ENCODE peak calls at places on chromosome 9, in four cellular contexts. One of them, this sample, is unnamed.
A peak's percentile ranks its signal among the peaks of the same experiment; 100 is the strongest.

GRCh38 chr9:135973276-135974219 is 12.4 kb upstream of the UBAC1 start:
- DNase-seq in progenitor cell of endocrine pancreas: no peak
- DNase-seq in heart left ventricle: peak; percentile 58
- DNase-seq in GM20000: no peak
- DNase-seq in this sample: peak; percentile 54

GRCh38 chr9:23643656-23644258 is 182.3 kb downstream of the ELAVL2 start:
- DNase-seq in progenitor cell of endocrine pancreas: no peak
- DNase-seq in heart left ventricle: no peak
- DNase-seq in GM20000: no peak
- DNase-seq in this sample: no peak

GRCh38 chr9:95081998-95082397 is 235.5 kb downstream of the FANCC start:
- DNase-seq in progenitor cell of endocrine pancreas: no peak
- DNase-seq in heart left ventricle: no peak
- DNase-seq in GM20000: no peak
- DNase-seq in this sample: no peak

GRCh38 chr9:122180633-122181032 is 20.9 kb downstream of the MORN5 start:
- DNase-seq in progenitor cell of endocrine pancreas: no peak
- DNase-seq in heart left ventricle: no peak
- DNase-seq in GM20000: no peak
- DNase-seq in this sample: no peak

GRCh38 chr9:90915693-90916092 is 114.1 kb downstream of the SYK start:
- DNase-seq in progenitor cell of endocrine pancreas: no peak
- DNase-seq in heart left ventricle: no peak
- DNase-seq in GM20000: peak; percentile 35
- DNase-seq in this sample: peak; percentile 71

GRCh38 chr9:106697799-106698591 is 165.0 kb upstream of the ZNF462 start:
- DNase-seq in progenitor cell of endocrine pancreas: no peak
- DNase-seq in heart left ventricle: peak; percentile 90
- DNase-seq in GM20000: no peak
- DNase-seq in this sample: no peak

GRCh38 chr9:126649477-126649876 is 35.7 kb downstream of the LMX1B start:
- DNase-seq in progenitor cell of endocrine pancreas: no peak
- DNase-seq in heart left ventricle: no peak
- DNase-seq in GM20000: no peak
- DNase-seq in this sample: no peak

GRCh38 chr9:27400334-27400875 is 103.5 kb upstream of the EQTN start:
- DNase-seq in progenitor cell of endocrine pancreas: no peak
- DNase-seq in heart left ventricle: no peak
- DNase-seq in GM20000: no peak
- DNase-seq in this sample: no peak

GRCh38 chr9:129633207-129633606 is 7.2 kb downstream of the NTMT1 start:
- DNase-seq in progenitor cell of endocrine pancreas: no peak
- DNase-seq in heart left ventricle: no peak
- DNase-seq in GM20000: no peak
- DNase-seq in this sample: no peak

GRCh38 chr9:131237311-131237710 is 39.0 kb downstream of the FAM78A start:
- DNase-seq in progenitor cell of endocrine pancreas: no peak
- DNase-seq in heart left ventricle: no peak
- DNase-seq in GM20000: no peak
- DNase-seq in this sample: no peak

GRCh38 chr9:128587453-128587852 is 35.1 kb downstream of the SPTAN1 start:
- DNase-seq in progenitor cell of endocrine pancreas: no peak
- DNase-seq in heart left ventricle: no peak
- DNase-seq in GM20000: peak; percentile 11
- DNase-seq in this sample: peak; percentile 83

GRCh38 chr9:75892168-75892901 is 1.9 kb downstream of the PCSK5 start:
- DNase-seq in progenitor cell of endocrine pancreas: peak; percentile 16
- DNase-seq in heart left ventricle: peak; percentile 43
- DNase-seq in GM20000: peak; percentile 12
- DNase-seq in this sample: peak; percentile 56

GRCh38 chr9:100774326-100774725 is 196.4 kb downstream of the CAVIN4 start:
- DNase-seq in progenitor cell of endocrine pancreas: no peak
- DNase-seq in heart left ventricle: no peak
- DNase-seq in GM20000: no peak
- DNase-seq in this sample: no peak

GRCh38 chr9:84354035-84354434 is 13.5 kb upstream of the SLC28A3 start:
- DNase-seq in progenitor cell of endocrine pancreas: no peak
- DNase-seq in heart left ventricle: no peak
- DNase-seq in GM20000: no peak
- DNase-seq in this sample: no peak

GRCh38 chr9:132499251-132499650 is 83.2 kb upstream of the BARHL1 start:
- DNase-seq in progenitor cell of endocrine pancreas: no peak
- DNase-seq in heart left ventricle: no peak
- DNase-seq in GM20000: no peak
- DNase-seq in this sample: no peak

GRCh38 chr9:132503116-132503515 is 79.3 kb upstream of the BARHL1 start:
- DNase-seq in progenitor cell of endocrine pancreas: no peak
- DNase-seq in heart left ventricle: no peak
- DNase-seq in GM20000: no peak
- DNase-seq in this sample: no peak

GRCh38 chr9:132500193-132500592 is 82.2 kb upstream of the BARHL1 start:
- DNase-seq in progenitor cell of endocrine pancreas: no peak
- DNase-seq in heart left ventricle: no peak
- DNase-seq in GM20000: no peak
- DNase-seq in this sample: no peak

GRCh38 chr9:132504452-132504851 is 78.0 kb upstream of the BARHL1 start:
- DNase-seq in progenitor cell of endocrine pancreas: no peak
- DNase-seq in heart left ventricle: no peak
- DNase-seq in GM20000: no peak
- DNase-seq in this sample: no peak

DNA sequence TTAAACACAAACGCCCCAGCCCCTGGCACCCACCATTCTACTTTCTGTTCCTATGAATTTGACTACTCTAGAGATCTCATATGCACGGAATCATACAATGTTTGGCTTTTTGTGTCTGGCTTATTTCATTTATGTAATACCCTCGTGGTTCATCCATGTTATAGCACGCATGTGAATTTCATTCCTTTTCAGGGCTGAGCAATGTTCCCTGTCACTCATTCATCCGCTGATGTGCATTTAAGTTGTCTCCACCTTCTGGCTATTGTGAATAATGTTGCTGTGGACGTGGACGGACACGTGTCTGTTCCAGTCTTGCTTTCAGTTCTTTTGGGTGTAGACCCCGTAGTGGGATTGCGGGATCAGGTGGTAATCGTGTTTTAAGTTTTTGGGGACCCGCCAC is 79.9 kb upstream of the BARHL1 start:
- DNase-seq in progenitor cell of endocrine pancreas: no peak
- DNase-seq in heart left ventricle: no peak
- DNase-seq in GM20000: no peak
- DNase-seq in this sample: no peak
- TF ChIP-seq CTCF in progenitor cell of endocrine pancreas: no peak
- TF ChIP-seq CTCF in heart left ventricle: no peak
- TF ChIP-seq CTCF in GM20000: no peak
- TF ChIP-seq CTCF in this sample: no peak

GRCh38 chr9:73269430-73270101 is 117.9 kb downstream of the ANXA1 start:
- DNase-seq in progenitor cell of endocrine pancreas: no peak
- DNase-seq in heart left ventricle: no peak
- DNase-seq in GM20000: peak; percentile 1
- DNase-seq in this sample: no peak
- TF ChIP-seq CTCF in progenitor cell of endocrine pancreas: peak; percentile 52
- TF ChIP-seq CTCF in heart left ventricle: peak; percentile 37
- TF ChIP-seq CTCF in GM20000: no peak
- TF ChIP-seq CTCF in this sample: no peak

DNA sequence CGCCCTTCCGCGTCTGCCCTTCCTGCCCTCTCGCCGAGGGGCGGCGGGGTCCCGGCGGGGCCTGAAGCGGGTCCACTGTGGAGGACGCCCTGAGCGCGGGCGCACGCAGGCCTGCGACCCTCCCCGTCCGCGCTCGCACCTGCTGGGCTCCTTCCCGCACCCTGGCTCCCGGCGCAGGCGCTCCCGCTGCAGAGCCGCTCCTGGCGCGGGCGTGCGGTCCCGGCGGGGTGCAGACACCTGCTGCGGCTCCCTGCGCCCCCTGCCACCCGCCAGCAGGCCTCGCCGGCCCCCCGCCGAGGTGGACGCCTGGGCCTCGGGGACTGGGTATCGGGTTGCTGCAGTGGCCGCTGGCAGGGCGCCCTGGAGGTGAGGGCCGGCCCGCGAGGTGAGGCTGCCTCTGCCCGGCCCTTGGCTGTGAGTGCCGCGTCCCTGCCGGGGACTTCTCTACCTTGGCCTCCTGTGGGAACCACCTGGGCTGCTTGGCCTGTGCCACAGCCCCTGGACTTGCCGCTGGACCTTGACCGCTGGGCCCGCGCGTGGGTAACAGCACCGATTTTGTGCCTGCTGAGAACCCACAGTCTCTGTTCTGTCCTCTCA is 617 bp downstream of the ARRDC1 start:
- DNase-seq in progenitor cell of endocrine pancreas: peak; percentile 42
- DNase-seq in heart left ventricle: peak; percentile 58
- DNase-seq in GM20000: no peak
- DNase-seq in this sample: no peak
- TF ChIP-seq CTCF in progenitor cell of endocrine pancreas: no peak
- TF ChIP-seq CTCF in heart left ventricle: no peak
- TF ChIP-seq CTCF in GM20000: no peak
- TF ChIP-seq CTCF in this sample: no peak

GRCh38 chr9:2367970-2368369 is 253.6 kb upstream of the VLDLR start:
- DNase-seq in progenitor cell of endocrine pancreas: no peak
- DNase-seq in heart left ventricle: no peak
- DNase-seq in GM20000: no peak
- DNase-seq in this sample: no peak

GRCh38 chr9:2359821-2360220 is 261.8 kb upstream of the VLDLR start:
- DNase-seq in progenitor cell of endocrine pancreas: no peak
- DNase-seq in heart left ventricle: no peak
- DNase-seq in GM20000: no peak
- DNase-seq in this sample: no peak

GRCh38 chr9:2362170-2362569 is 259.4 kb upstream of the VLDLR start:
- DNase-seq in progenitor cell of endocrine pancreas: no peak
- DNase-seq in heart left ventricle: no peak
- DNase-seq in GM20000: no peak
- DNase-seq in this sample: no peak

DNA sequence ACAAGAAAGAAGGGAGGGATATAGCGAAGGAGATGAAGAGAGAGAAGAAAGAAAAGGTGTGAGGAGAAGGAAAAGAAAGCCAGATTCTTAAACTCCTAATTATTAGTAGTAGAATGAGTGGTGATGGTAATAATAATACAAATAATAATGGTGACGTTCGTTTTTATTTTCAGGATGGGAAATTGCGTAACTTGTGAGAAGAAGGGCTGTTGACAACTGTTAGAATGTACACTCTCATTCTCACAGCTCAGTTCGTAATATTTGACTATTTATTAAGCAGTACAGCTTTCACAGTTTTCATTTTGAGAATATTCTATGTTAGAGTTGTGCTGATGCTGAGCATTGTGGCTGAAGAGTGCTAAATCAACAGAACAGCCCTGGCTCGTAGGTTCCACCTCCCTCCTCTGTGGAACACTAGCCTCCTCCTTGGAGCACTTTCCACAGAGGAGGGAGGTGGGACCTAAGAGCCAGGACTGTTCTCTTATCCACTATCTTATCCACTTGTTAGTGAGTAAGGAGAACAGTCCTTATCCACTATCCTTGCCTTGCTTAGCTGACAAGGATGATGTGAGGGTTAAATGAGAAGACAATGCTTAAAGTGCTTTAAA is 258.3 kb upstream of the VLDLR start:
- DNase-seq in progenitor cell of endocrine pancreas: no peak
- DNase-seq in heart left ventricle: no peak
- DNase-seq in GM20000: no peak
- DNase-seq in this sample: no peak
- TF ChIP-seq CTCF in progenitor cell of endocrine pancreas: no peak
- TF ChIP-seq CTCF in heart left ventricle: no peak
- TF ChIP-seq CTCF in GM20000: no peak
- TF ChIP-seq CTCF in this sample: no peak

GRCh38 chr9:15235658-15236057 is 71.4 kb downstream of the TTC39B start:
- DNase-seq in progenitor cell of endocrine pancreas: no peak
- DNase-seq in heart left ventricle: no peak
- DNase-seq in GM20000: no peak
- DNase-seq in this sample: no peak

GRCh38 chr9:15229475-15229874 is 77.5 kb downstream of the TTC39B start:
- DNase-seq in progenitor cell of endocrine pancreas: no peak
- DNase-seq in heart left ventricle: no peak
- DNase-seq in GM20000: no peak
- DNase-seq in this sample: no peak

GRCh38 chr9:15227491-15227890 is 79.5 kb downstream of the TTC39B start:
- DNase-seq in progenitor cell of endocrine pancreas: no peak
- DNase-seq in heart left ventricle: no peak
- DNase-seq in GM20000: no peak
- DNase-seq in this sample: no peak

GRCh38 chr9:15231788-15232635 is 75.0 kb downstream of the TTC39B start:
- DNase-seq in progenitor cell of endocrine pancreas: no peak
- DNase-seq in heart left ventricle: no peak
- DNase-seq in GM20000: peak; percentile 61
- DNase-seq in this sample: peak; percentile 35
- TF ChIP-seq CTCF in progenitor cell of endocrine pancreas: peak; percentile 48
- TF ChIP-seq CTCF in heart left ventricle: peak; percentile 56
- TF ChIP-seq CTCF in GM20000: peak; percentile 48
- TF ChIP-seq CTCF in this sample: peak; percentile 66

DNA sequence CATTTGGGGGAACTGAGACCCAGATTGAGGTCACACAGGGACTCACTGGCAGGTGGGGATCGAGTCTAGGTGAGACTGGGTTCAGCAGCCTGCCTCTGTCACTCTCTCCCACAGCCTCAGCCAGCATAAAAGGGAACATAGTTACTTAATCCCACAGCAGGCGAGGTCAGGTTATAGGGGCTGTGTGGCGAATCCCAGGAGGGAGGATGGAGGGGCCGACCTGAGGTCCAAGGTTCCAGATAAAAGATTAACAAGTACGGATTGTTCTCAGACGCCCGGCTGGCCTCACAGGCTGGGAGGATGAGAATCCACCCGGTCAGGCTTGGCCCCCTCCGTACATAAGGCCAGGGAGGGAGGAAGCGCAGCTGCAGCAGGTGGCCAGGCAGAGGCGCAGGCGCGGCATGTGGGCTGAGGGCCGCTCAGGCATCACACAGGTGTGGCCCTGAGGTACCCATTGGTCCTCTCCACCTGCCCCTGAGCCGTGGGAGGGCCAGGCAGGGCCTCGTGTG is 3.3 kb downstream of the SUSD3 start:
- DNase-seq in progenitor cell of endocrine pancreas: no peak
- DNase-seq in heart left ventricle: no peak
- DNase-seq in GM20000: peak; percentile 78
- DNase-seq in this sample: peak; percentile 61
- TF ChIP-seq CTCF in progenitor cell of endocrine pancreas: no peak
- TF ChIP-seq CTCF in heart left ventricle: no peak
- TF ChIP-seq CTCF in GM20000: no peak
- TF ChIP-seq CTCF in this sample: peak; percentile 14

GRCh38 chr9:35812025-35812602 is at the start of gene SPAG8:
- DNase-seq in progenitor cell of endocrine pancreas: peak; percentile 75
- DNase-seq in heart left ventricle: peak; percentile 96
- DNase-seq in GM20000: peak; percentile 93
- DNase-seq in this sample: peak; percentile 97

GRCh38 chr9:35814841-35815543 is at the start of gene HINT2:
- DNase-seq in progenitor cell of endocrine pancreas: peak; percentile 95
- DNase-seq in heart left ventricle: peak; percentile 98
- DNase-seq in GM20000: peak; percentile 96
- DNase-seq in this sample: peak; percentile 100

GRCh38 chr9:35811364-35812024 is 568 bp downstream of the SPAG8 start:
- DNase-seq in progenitor cell of endocrine pancreas: no peak
- DNase-seq in heart left ventricle: peak; percentile 55
- DNase-seq in GM20000: no peak
- DNase-seq in this sample: no peak

GRCh38 chr9:35814106-35814840 is 569 bp downstream of the HINT2 start:
- DNase-seq in progenitor cell of endocrine pancreas: peak; percentile 55
- DNase-seq in heart left ventricle: peak; percentile 85
- DNase-seq in GM20000: peak; percentile 53
- DNase-seq in this sample: peak; percentile 68

GRCh38 chr9:35813434-35814105 is 1.3 kb downstream of the HINT2 start:
- DNase-seq in progenitor cell of endocrine pancreas: no peak
- DNase-seq in heart left ventricle: no peak
- DNase-seq in GM20000: no peak
- DNase-seq in this sample: no peak
- TF ChIP-seq CTCF in progenitor cell of endocrine pancreas: peak; percentile 34
- TF ChIP-seq CTCF in heart left ventricle: peak; percentile 32
- TF ChIP-seq CTCF in GM20000: no peak
- TF ChIP-seq CTCF in this sample: no peak

This sample was measured in activated CD8-positive, alpha-beta T cell treated with anti-CD3 and anti-CD28 coated beads for 36 hours.